ENCODE peak calls at places on chromosomes 16 and 17, in nine cellular contexts. P is HL-60, K is A549, W is tibial artery, E is RWPE1, D is HFFc6, G is ovary, N is neural progenitor cell, H is stomach. Y is an unnamed sample.

GRCh38 chr17:44557653-44558285 is 485 bp downstream of the FZD2 start:
- DNase-seq in P (peak; percentile 45), K (no peak), W (peak; percentile 69), E (no peak), D (peak; percentile 50), G (peak; percentile 35), N (peak; percentile 79), H (peak; percentile 36), Y (peak; percentile 37)

GRCh38 chr16:48681520-48681919 is 71.5 kb upstream of the N4BP1 start:
- DNase-seq in P (no peak), K (no peak), W (no peak), E (peak; percentile 8), D (no peak), G (no peak), N (no peak), H (no peak), Y (no peak)

GRCh38 chr16:8589293-8590160 is 784 bp downstream of the TMEM114 start:
- DNase-seq in P (no peak), K (no peak), W (no peak), E (no peak), D (no peak), G (no peak), N (peak; percentile 77), H (no peak), Y (no peak)

GRCh38 chr16:13935408-13935807 is 15.5 kb downstream of the ERCC4 start:
- DNase-seq in P (no peak), K (no peak), W (no peak), E (no peak), D (no peak), G (no peak), N (peak; percentile 66), H (no peak), Y (no peak)

GRCh38 chr17:12312692-12313091 is 292.0 kb downstream of the MAP2K4 start:
- DNase-seq in P (no peak), K (no peak), W (no peak), E (no peak), D (no peak), G (no peak), N (no peak), H (no peak), Y (no peak)

GRCh38 chr16:228151-228855 is 946 bp downstream of the LUC7L start:
- DNase-seq in P (no peak), K (peak; percentile 25), W (no peak), E (peak; percentile 20), D (no peak), G (no peak), N (no peak), H (no peak), Y (no peak)

GRCh38 chr16:1984347-1985225 is 593 bp downstream of the GFER start:
- DNase-seq in P (no peak), K (no peak), W (no peak), E (no peak), D (no peak), G (no peak), N (peak; percentile 59), H (no peak), Y (no peak)

GRCh38 chr17:40901981-40902862 is 17.2 kb upstream of the KRT20 start:
- DNase-seq in P (no peak), K (peak; percentile 96), W (no peak), E (peak; percentile 84), D (peak; percentile 60), G (no peak), N (no peak), H (no peak), Y (no peak)

GRCh38 chr17:27282054-27282501 is 11.8 kb upstream of the WSB1 start:
- DNase-seq in P (peak; percentile 72), K (no peak), W (no peak), E (no peak), D (peak; percentile 40), G (no peak), N (no peak), H (no peak), Y (no peak)

GRCh38 chr17:73534575-73534940 is 109.7 kb downstream of the SDK2 start:
- DNase-seq in P (no peak), K (no peak), W (no peak), E (no peak), D (no peak), G (no peak), N (no peak), H (no peak), Y (no peak)

GRCh38 chr16:24685539-24686432 is 43.7 kb upstream of the TNRC6A start:
- DNase-seq in P (no peak), K (peak; percentile 58), W (peak; percentile 81), E (peak; percentile 44), D (peak; percentile 73), G (peak; percentile 90), N (peak; percentile 48), H (peak; percentile 33), Y (no peak)

GRCh38 chr16:13120091-13120490 is 218.7 kb downstream of the SHISA9 start:
- DNase-seq in P (no peak), K (no peak), W (no peak), E (no peak), D (no peak), G (no peak), N (no peak), H (no peak), Y (no peak)

GRCh38 chr17:42428141-42428944 is 5.3 kb upstream of the CAVIN1 start:
- DNase-seq in P (no peak), K (peak; percentile 98), W (no peak), E (peak; percentile 95), D (peak; percentile 99), G (peak; percentile 52), N (peak; percentile 83), H (peak; percentile 66), Y (no peak)

GRCh38 chr17:33942414-33942813 is 312.7 kb upstream of the CCL2 start:
- DNase-seq in P (no peak), K (no peak), W (no peak), E (no peak), D (no peak), G (no peak), N (no peak), H (no peak), Y (no peak)

DNA sequence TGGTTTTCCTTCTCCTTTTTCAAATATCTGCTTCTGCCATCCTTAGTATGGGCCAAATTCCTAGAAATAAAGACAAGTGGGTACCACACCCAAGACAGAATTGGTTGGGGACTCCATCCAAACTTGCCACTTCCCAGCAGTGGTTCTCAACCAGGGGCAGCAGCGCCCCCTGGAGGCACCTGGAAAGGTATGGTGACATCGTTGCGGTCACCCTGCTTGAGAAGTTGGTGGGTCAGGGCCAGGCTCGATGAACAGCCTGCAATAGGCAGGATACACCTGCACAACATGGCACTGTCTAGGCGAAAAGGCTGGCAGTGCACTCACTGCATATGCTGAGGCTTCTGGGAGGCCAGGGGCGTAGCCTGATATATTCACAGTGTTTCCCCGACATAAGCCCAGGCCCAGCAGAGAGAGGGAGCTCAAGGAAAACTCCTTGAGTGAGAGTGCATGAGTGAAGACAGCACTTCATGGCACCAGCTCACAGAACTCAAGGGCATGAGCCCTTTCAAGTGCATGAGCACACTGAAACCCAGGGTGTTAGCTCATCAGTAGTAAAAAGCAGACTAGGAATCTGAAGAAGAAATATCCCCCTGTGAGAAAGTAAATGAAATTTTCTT is 57.7 kb downstream of the CMC2 start:
- DNase-seq in P (no peak), K (no peak), W (no peak), E (no peak), D (peak; percentile 29), G (no peak), N (peak; percentile 88), H (no peak), Y (no peak)
- TF ChIP-seq CTCF in P (peak; percentile 27), K (no peak), W (peak; percentile 49), E (no peak), D (peak; percentile 88), G (no peak), N (peak; percentile 93), H (no peak), Y (no peak)

GRCh38 chr17:7046127-7046724 is 2.3 kb upstream of the SLC16A11 start:
- DNase-seq in P (no peak), K (no peak), W (no peak), E (peak; percentile 75), D (no peak), G (peak; percentile 31), N (peak; percentile 54), H (peak; percentile 96), Y (peak; percentile 30)
- TF ChIP-seq CTCF in P (no peak), K (peak; percentile 34), W (no peak), E (peak; percentile 22), D (peak; percentile 7), G (no peak), N (no peak), H (no peak), Y (no peak)

GRCh38 chr16:85392756-85393673 is 220.1 kb upstream of the GSE1 start:
- DNase-seq in P (no peak), K (no peak), W (peak; percentile 59), E (no peak), D (no peak), G (no peak), N (no peak), H (no peak), Y (no peak)
- TF ChIP-seq CTCF in P (no peak), K (no peak), W (no peak), E (no peak), D (no peak), G (no peak), N (no peak), H (no peak), Y (no peak)

GRCh38 chr16:61812251-61812650 is 224.0 kb downstream of the CDH8 start:
- DNase-seq in P (no peak), K (no peak), W (no peak), E (no peak), D (no peak), G (no peak), N (peak; percentile 5), H (no peak), Y (no peak)
- TF ChIP-seq CTCF in P (no peak), K (no peak), W (no peak), E (no peak), D (no peak), G (no peak), N (no peak), H (no peak), Y (no peak)

Y was measured in activated B cell treated with CpG ODN at 0.5 μM for 24 hours.